ENCODE peak calls at places on chromosomes 4 and X, in four cellular contexts. G is non-pigmented ciliary epithelial cell, Z is epithelial cell of esophagus, D is coronary artery. B is an unnamed sample.

GRCh38 chr4:85744950-85745349 is 270.0 kb downstream of the ARHGAP24 start:
- DNase-seq in Z (peak), G (no peak), D (no peak), B (no peak)

GRCh38 chr4:32455231-32455630 is 1735.1 kb downstream of the PCDH7 start:
- DNase-seq in G (peak), D (no peak), Z (no peak), B (no peak)

GRCh38 chr4:2141762-2142520 is 82.8 kb downstream of the NAT8L start:
- DNase-seq in Z (no peak), D (no peak), G (no peak), B (no peak)

GRCh38 chrX:45497290-45497689 is 296.6 kb upstream of the DIPK2B start:
- DNase-seq in G (no peak), Z (peak), D (no peak), B (no peak)

GRCh38 chr4:58265734-58266133 is 1155.5 kb upstream of the IGFBP7 start:
- DNase-seq in G (no peak), Z (no peak), D (no peak), B (no peak)

GRCh38 chr4:82818974-82819662 is 20.5 kb upstream of the SCD5 start:
- DNase-seq in G (no peak), Z (no peak), D (no peak), B (no peak)

GRCh38 chr4:111678466-111678865 is 466.8 kb upstream of the FAM241A start:
- DNase-seq in D (no peak), G (peak), Z (peak), B (no peak)

GRCh38 chr4:77600521-77601451 is 4.8 kb upstream of the CXCL13 start:
- DNase-seq in Z (peak), G (no peak), D (no peak), B (no peak)

GRCh38 chr4:824461-825062 is 1.4 kb downstream of the CPLX1 start:
- DNase-seq in D (no peak), Z (no peak), G (no peak), B (peak)

GRCh38 chr4:4256799-4257198 is 8.8 kb upstream of the TMEM128 start:
- DNase-seq in G (no peak), D (no peak), Z (no peak), B (no peak)

GRCh38 chrX:1462596-1463251 is 10.0 kb upstream of the ASMTL start:
- DNase-seq in Z (peak), G (peak), D (peak), B (no peak)

GRCh38 chr4:107299646-107300045 is 263.5 kb upstream of the DKK2 start:
- DNase-seq in G (no peak), D (no peak), Z (peak), B (no peak)

B was measured in cardiac septum.